ENCODE peak calls at places on chromosomes 12 and 14, in five cellular contexts. M, H, U, Z and I are unnamed samples.

GRCh38 chr14:20347747-20348146 is 4.3 kb downstream of the PARP2 start:
- DNase-seq in M (no peak), H (no peak), U (no peak), Z (no peak), I (no peak)

GRCh38 chr14:84028205-84028604 is 1501.7 kb upstream of the FLRT2 start:
- DNase-seq in M (no peak), H (no peak), U (no peak), Z (no peak), I (no peak)

GRCh38 chr12:82996168-82996812 is 309.6 kb downstream of the TMTC2 start:
- DNase-seq in M (no peak), H (peak), U (no peak), Z (no peak), I (no peak)

GRCh38 chr12:2251485-2252179 is 198.8 kb downstream of the CACNA1C start:
- DNase-seq in M (no peak), H (no peak), U (no peak), Z (no peak), I (no peak)

GRCh38 chr14:68951051-68951797 is 27.9 kb downstream of the ACTN1 start:
- DNase-seq in M (peak), H (peak), U (peak), Z (peak), I (peak)

GRCh38 chr12:38342444-38342843 is 25.9 kb downstream of the ALG10B start:
- DNase-seq in M (no peak), H (no peak), U (no peak), Z (no peak), I (no peak)

GRCh38 chr14:94161979-94162378 is 12.1 kb upstream of the PPP4R4 start:
- DNase-seq in M (no peak), H (no peak), U (no peak), Z (no peak), I (no peak)

GRCh38 chr12:125766091-125766490 is 700.9 kb downstream of the AACS start:
- DNase-seq in M (no peak), H (no peak), U (no peak), Z (no peak), I (no peak)

GRCh38 chr12:68111995-68112394 is 47.5 kb downstream of the IFNG start:
- DNase-seq in M (no peak), H (no peak), U (no peak), Z (no peak), I (no peak)

GRCh38 chr12:58117667-58118066 is 176.3 kb downstream of the ATP23 start:
- DNase-seq in M (no peak), H (no peak), U (no peak), Z (no peak), I (no peak)

GRCh38 chr14:81323621-81324400 is 76.3 kb downstream of the STON2 start:
- DNase-seq in M (no peak), H (no peak), U (no peak), Z (no peak), I (no peak)

GRCh38 chr14:92460916-92461579 is 52.5 kb upstream of the RIN3 start:
- DNase-seq in M (no peak), H (peak), U (no peak), Z (peak), I (peak)

GRCh38 chr14:60326274-60326673 is 77.3 kb downstream of the PPM1A start:
- DNase-seq in M (no peak), H (no peak), U (no peak), Z (no peak), I (no peak)

GRCh38 chr12:122544537-122544936 is 17.5 kb downstream of the KNTC1 start:
- DNase-seq in M (no peak), H (no peak), U (no peak), Z (no peak), I (no peak)

GRCh38 chr12:122547330-122547729 is 20.3 kb downstream of the KNTC1 start:
- DNase-seq in M (no peak), H (no peak), U (no peak), Z (no peak), I (no peak)

DNA sequence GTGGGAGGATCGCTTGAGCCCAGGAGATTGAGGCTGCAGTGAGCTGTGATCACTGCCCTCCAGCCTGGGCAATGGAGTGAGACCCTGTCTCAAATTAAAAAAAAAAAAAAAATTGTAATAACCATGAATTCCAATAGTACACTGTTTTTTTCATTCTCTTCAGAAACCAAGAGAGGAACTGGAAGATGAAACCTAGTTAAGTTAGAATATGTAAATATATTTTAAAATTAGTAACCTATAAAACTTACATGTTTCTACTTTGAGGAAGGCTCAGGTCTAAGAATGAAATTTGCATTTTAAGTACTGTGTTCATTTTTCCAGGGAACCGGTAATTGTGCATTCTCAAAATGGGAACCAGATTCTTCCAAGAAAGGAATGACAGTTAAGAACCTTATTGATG is 18.8 kb downstream of the KNTC1 start:
- DNase-seq in M (no peak), H (no peak), U (no peak), Z (no peak), I (no peak)
- H3K27ac ChIP-seq in M (no peak), H (no peak), U (no peak), Z (no peak), I (no peak)

GRCh38 chr12:29709641-29710040 is 74.1 kb downstream of the TMTC1 start:
- DNase-seq in M (no peak), H (no peak), U (no peak), Z (no peak), I (no peak)
- H3K27ac ChIP-seq in M (peak), H (no peak), U (no peak), Z (peak), I (peak)

GRCh38 chr12:71838231-71838630 is 1.3 kb upstream of the TBC1D15 start:
- DNase-seq in M (no peak), H (no peak), U (no peak), Z (no peak), I (no peak)
- H3K27ac ChIP-seq in M (peak), H (no peak), U (peak), Z (peak), I (no peak)

DNA sequence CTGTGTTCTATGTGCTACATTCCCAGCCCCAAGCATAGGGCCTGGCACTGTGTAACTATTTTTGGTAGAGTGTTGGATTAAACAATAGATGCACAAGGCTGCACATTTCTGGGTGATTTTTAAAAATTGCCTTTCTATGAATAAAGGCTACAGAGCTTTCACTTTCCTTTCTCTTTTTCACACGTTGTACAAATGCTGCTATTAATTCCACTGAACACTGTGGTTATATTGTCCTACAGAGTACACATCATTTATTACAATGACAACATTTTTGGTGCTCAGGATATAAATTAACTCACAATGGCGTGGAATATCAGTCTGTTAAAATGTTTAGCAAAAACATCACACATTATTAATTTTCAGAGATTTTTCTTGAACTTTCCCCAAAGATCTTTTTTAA is 3.6 kb upstream of the EML1 start:
- DNase-seq in M (no peak), H (no peak), U (no peak), Z (no peak), I (no peak)
- H3K27ac ChIP-seq in M (peak), H (no peak), U (no peak), Z (no peak), I (no peak)

GRCh38 chr12:111788178-111788654 is 21.5 kb downstream of the ALDH2 start:
- DNase-seq in M (no peak), H (peak), U (no peak), Z (peak), I (no peak)
- H3K27ac ChIP-seq in M (no peak), H (no peak), U (no peak), Z (no peak), I (no peak)

GRCh38 chr12:6461401-6462233 is 8.9 kb downstream of the VAMP1 start:
- DNase-seq in M (peak), H (peak), U (peak), Z (no peak), I (peak)
- H3K27ac ChIP-seq in M (peak), H (no peak), U (peak), Z (peak), I (peak)

GRCh38 chr14:54651649-54652048 is 84.7 kb downstream of the SAMD4A start:
- DNase-seq in M (no peak), H (no peak), U (no peak), Z (no peak), I (no peak)
- H3K27ac ChIP-seq in M (peak), H (peak), U (peak), Z (peak), I (peak)

GRCh38 chr12:131833896-131834641 is 5.9 kb downstream of the MMP17 start:
- DNase-seq in M (no peak), H (no peak), U (no peak), Z (no peak), I (no peak)
- H3K27ac ChIP-seq in M (peak), H (no peak), U (no peak), Z (no peak), I (no peak)

GRCh38 chr12:15013634-15014169 is 40.9 kb downstream of the PDE6H start:
- DNase-seq in M (no peak), H (no peak), U (no peak), Z (no peak), I (no peak)

GRCh38 chr12:15015121-15015520 is 42.3 kb downstream of the PDE6H start:
- DNase-seq in M (no peak), H (no peak), U (no peak), Z (no peak), I (no peak)

GRCh38 chr12:15014708-15015107 is 41.9 kb downstream of the PDE6H start:
- DNase-seq in M (no peak), H (no peak), U (no peak), Z (no peak), I (no peak)

DNA sequence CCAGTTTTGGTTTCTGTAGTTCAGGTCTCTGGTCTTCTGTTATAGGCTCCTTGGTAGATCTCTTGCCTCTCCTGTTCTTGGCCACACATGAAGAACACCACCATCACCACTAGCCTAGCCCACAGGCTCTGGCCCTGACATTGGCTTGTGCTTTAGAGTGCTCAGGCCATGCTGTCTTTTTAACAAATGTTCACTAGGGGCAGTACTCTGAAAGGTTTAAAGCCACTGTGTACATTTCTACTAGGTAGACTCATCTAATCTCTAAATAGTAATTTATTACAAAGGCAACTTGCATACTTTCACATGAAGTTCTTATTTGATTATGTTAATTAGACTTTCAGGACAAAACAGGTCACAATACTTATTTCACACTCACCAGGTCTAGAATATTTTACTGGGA is 38.3 kb downstream of the PDE6H start:
- DNase-seq in M (no peak), H (no peak), U (no peak), Z (no peak), I (no peak)
- H3K27ac ChIP-seq in M (no peak), H (no peak), U (no peak), Z (no peak), I (no peak)